ENCODE peak calls at places on chromosomes 4 and X, in four cellular contexts. S, M, W and B are unnamed samples.
A peak's percentile ranks its signal among the peaks of the same experiment; 100 is the strongest.

GRCh38 chr4:138199568-138200235 is 42.4 kb downstream of the SLC7A11 start:
- DNase-seq in S (peak; percentile 33), M (no peak), W (no peak), B (no peak)

GRCh38 chr4:37889849-37890500 is 909 bp upstream of the TBC1D1 start:
- DNase-seq in S (no peak), M (no peak), W (peak; percentile 72), B (no peak)

GRCh38 chrX:100680756-100681155 is 36.8 kb downstream of the SRPX2 start:
- DNase-seq in S (no peak), M (no peak), W (no peak), B (no peak)

GRCh38 chrX:46262299-46262698 is 282.9 kb downstream of the ZNF674 start:
- DNase-seq in S (no peak), M (no peak), W (no peak), B (no peak)

GRCh38 chr4:3766791-3767561 is 791 bp downstream of the ADRA2C start:
- DNase-seq in S (peak; percentile 3), M (no peak), W (no peak), B (no peak)

GRCh38 chrX:48890934-48891401 is 6.6 kb downstream of the TIMM17B start:
- DNase-seq in S (no peak), M (no peak), W (no peak), B (no peak)

GRCh38 chr4:25448379-25449109 is 71.5 kb downstream of the ANAPC4 start:
- DNase-seq in S (no peak), M (no peak), W (no peak), B (no peak)

GRCh38 chr4:2436301-2436700 is 17.5 kb downstream of the CFAP99 start:
- DNase-seq in S (no peak), M (no peak), W (peak; percentile 67), B (no peak)

GRCh38 chr4:141314627-141315026 is 93.9 kb downstream of the ZNF330 start:
- DNase-seq in S (no peak), M (no peak), W (no peak), B (no peak)

DNA sequence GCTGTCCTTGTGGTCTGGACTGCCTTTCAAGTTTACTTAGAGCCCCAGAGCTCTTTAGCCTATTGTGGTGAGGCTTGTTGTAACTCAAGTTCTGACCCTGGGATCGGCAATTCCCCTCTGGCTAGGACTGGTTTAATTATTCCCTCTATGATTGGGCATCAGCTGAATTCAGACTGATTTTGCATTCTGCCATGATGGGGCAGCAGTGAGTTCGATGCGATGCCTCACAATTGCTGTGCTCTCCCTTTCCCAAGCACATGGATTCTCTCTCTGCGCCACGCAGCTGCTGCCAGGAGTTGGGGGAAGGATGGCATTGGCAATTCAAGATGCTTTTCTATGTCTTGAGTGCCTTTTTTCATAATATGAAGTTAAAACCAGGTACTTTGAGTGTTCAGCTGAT is 327.8 kb upstream of the CXorf51B start:
- DNase-seq in S (no peak), M (no peak), W (no peak), B (no peak)
- TF ChIP-seq CTCF in S (no peak), M (no peak), W (no peak), B (no peak)

GRCh38 chr4:148052448-148052847 is 320.6 kb downstream of the ARHGAP10 start:
- DNase-seq in S (no peak), M (peak; percentile 46), W (no peak), B (no peak)
- H3K4me3 ChIP-seq in S (no peak overlapping the region), M (no peak overlapping the region), W (no peak overlapping the region), B (no peak overlapping the region)

GRCh38 chr4:74173321-74173720 is 15.4 kb downstream of the MTHFD2L start:
- DNase-seq in S (no peak), M (no peak), W (no peak), B (no peak)
- TF ChIP-seq CTCF in S (no peak), M (no peak), W (no peak), B (no peak)

DNA sequence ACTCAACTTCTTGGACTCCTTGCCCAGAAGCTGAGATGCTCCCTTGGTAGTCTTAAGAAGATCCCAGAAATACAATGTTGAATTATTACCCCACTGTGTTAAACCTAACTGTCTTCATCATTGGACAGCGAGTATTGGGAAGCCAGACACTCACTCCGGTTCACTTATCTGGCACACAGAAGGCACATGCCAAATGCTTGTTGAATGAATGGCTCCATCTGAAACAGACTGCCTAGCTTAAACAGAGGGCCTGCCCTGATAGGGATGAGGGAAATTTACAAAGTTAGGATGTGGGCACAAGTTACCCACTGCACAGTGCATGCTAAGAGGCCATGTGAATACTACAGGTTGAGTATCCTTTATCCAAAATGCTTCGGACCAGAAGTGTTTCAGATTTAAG is 79.3 kb downstream of the RASL11B start:
- DNase-seq in S (no peak), M (no peak), W (no peak), B (no peak)
- H3K4me3 ChIP-seq in S (no peak overlapping the region), M (no peak overlapping the region), W (no peak overlapping the region), B (no peak overlapping the region)

GRCh38 chrX:8845060-8845459 is 43.9 kb upstream of the FAM9A start:
- DNase-seq in S (peak; percentile 73), M (no peak), W (no peak), B (no peak)
- TF ChIP-seq CTCF in S (peak; percentile 42), M (no peak), W (no peak), B (no peak)

GRCh38 chr4:5887011-5887360 is 5.9 kb downstream of the CRMP1 start:
- DNase-seq in S (no peak), M (no peak), W (no peak), B (no peak)

GRCh38 chr4:5888706-5889696 is 3.9 kb downstream of the CRMP1 start:
- DNase-seq in S (no peak), M (no peak), W (no peak), B (no peak)

GRCh38 chr4:5890063-5890727 is 2.7 kb downstream of the CRMP1 start:
- DNase-seq in S (peak; percentile 18), M (no peak), W (peak; percentile 92), B (no peak)

GRCh38 chr4:5887361-5888221 is 5.3 kb downstream of the CRMP1 start:
- DNase-seq in S (no peak), M (no peak), W (no peak), B (no peak)

DNA sequence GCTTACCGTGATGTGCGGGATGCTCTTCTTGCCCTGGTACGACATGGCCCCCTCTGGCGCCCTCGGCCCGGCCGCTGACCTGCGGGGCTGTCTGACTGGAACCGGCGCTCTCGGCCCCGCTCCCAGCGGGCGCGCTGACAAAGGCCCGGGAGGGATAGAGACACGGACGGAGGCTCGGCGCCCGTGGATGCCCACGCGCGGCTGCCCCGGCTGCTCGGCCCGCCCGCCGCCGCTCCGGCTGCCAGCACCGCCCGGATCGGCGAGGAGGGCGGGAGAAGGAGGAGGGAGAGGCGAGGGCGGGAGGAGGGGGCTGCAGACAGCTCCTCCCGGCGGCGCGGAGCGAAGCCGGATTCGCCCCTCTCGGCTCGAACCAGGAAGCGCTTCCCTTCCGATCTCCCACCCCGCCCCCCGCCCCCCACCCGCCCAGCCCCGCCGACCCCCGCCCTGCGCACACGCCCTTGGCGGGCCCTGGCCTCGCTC is 4.6 kb downstream of the CRMP1 start:
- DNase-seq in S (no peak), M (no peak), W (no peak), B (no peak)
- H3K4me3 ChIP-seq in S (peak overlapping the region; percentile 18), M (no peak overlapping the region), W (peak overlapping the region; percentile 68), B (no peak overlapping the region)

DNA sequence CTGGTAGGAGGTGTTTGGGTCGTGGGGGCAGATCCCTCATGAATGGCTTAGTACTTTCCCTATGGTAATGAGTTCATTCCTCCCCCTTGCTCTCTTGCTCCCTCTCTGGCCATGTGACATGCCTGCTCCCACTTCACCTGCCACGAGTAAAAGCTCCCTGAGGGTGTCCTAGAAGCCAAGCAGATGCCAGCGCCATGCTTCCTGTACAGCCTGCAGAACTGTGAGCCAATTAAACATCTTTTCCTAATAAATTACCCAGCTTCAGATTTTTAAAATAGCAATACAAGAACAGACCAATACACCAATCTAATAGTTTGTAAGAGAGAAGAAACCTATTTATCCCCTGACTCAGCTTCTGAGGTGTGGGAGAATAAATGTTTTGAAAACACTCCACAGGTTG is 60.5 kb downstream of the FGFBP1 start:
- DNase-seq in S (no peak), M (no peak), W (no peak), B (no peak)
- TF ChIP-seq CTCF in S (no peak), M (peak; percentile 15), W (no peak), B (no peak)